ENCODE peak calls at places on chromosomes 1 and 21, in six cellular contexts. O is GM13977, Q is nephron progenitor cell, H is left cardiac atrium, M is bronchial epithelial cell, B is GM04504. X is an unnamed sample.

GRCh38 chr1:203173566-203173965 is 2.1 kb downstream of the MYBPH start:
- DNase-seq in O (peak), Q (no peak), H (no peak), M (no peak), B (no peak), X (no peak)

GRCh38 chr1:64584479-64584878 is 114.5 kb downstream of the CACHD1 start:
- DNase-seq in O (no peak), Q (no peak), H (no peak), M (peak), B (no peak), X (no peak)

GRCh38 chr21:45004481-45005263 is 64.8 kb downstream of the SLX9 start:
- DNase-seq in O (no peak), Q (no peak), H (peak), M (peak), B (no peak), X (no peak)

GRCh38 chr1:247352175-247352574 is 20.5 kb upstream of the ZNF496 start:
- DNase-seq in O (no peak), Q (no peak), H (no peak), M (no peak), B (no peak), X (no peak)

GRCh38 chr1:117651616-117652015 is 45.8 kb downstream of the TENT5C start:
- DNase-seq in O (no peak), Q (no peak), H (no peak), M (no peak), B (no peak), X (no peak)

GRCh38 chr1:17276568-17276967 is 27.7 kb downstream of the PADI3 start:
- DNase-seq in O (no peak), Q (no peak), H (no peak), M (peak), B (peak), X (peak)

GRCh38 chr1:71817028-71817427 is 465.3 kb downstream of the NEGR1 start:
- DNase-seq in O (no peak), Q (no peak), H (no peak), M (no peak), B (no peak), X (no peak)

GRCh38 chr1:21667348-21668231 is 1.6 kb downstream of the RAP1GAP start:
- DNase-seq in O (no peak), Q (no peak), H (no peak), M (no peak), B (no peak), X (no peak)

GRCh38 chr1:37399830-37400790 is 74.3 kb upstream of the ZC3H12A start:
- DNase-seq in O (no peak), Q (no peak), H (no peak), M (no peak), B (no peak), X (no peak)

GRCh38 chr1:182301467-182302198 is 90.0 kb downstream of the GLUL start:
- DNase-seq in O (no peak), Q (no peak), H (peak), M (peak), B (no peak), X (no peak)

GRCh38 chr21:31459457-31459856 is 115.4 kb upstream of the TIAM1 start:
- DNase-seq in O (no peak), Q (no peak), H (no peak), M (no peak), B (no peak), X (no peak)

GRCh38 chr1:64663654-64664053 is 81.2 kb upstream of the RAVER2 start:
- DNase-seq in O (peak), Q (peak), H (no peak), M (no peak), B (no peak), X (no peak)

GRCh38 chr1:189657715-189658114 is 819.9 kb downstream of the BRINP3 start:
- DNase-seq in O (no peak), Q (no peak), H (no peak), M (peak), B (no peak), X (no peak)

GRCh38 chr1:14822493-14822892 is 224.0 kb downstream of the KAZN start:
- DNase-seq in O (no peak), Q (no peak), H (no peak), M (no peak), B (no peak), X (no peak)

GRCh38 chr1:180176965-180177364 is 22.3 kb downstream of the QSOX1 start:
- DNase-seq in O (no peak), Q (no peak), H (no peak), M (no peak), B (no peak), X (no peak)

GRCh38 chr1:88780485-88780884 is 96.4 kb downstream of the PKN2 start:
- DNase-seq in O (no peak), Q (no peak), H (no peak), M (no peak), B (no peak), X (no peak)

GRCh38 chr1:178258521-178258920 is 164.6 kb downstream of the RASAL2 start:
- DNase-seq in O (no peak), Q (no peak), H (no peak), M (no peak), B (no peak), X (no peak)

GRCh38 chr1:31926252-31926651 is 11.9 kb downstream of the PTP4A2 start:
- DNase-seq in O (no peak), Q (no peak), H (no peak), M (no peak), B (no peak), X (no peak)

GRCh38 chr1:233114159-233114558 is 163.7 kb downstream of the NTPCR start:
- DNase-seq in O (no peak), Q (no peak), H (no peak), M (peak), B (no peak), X (no peak)

GRCh38 chr1:27957655-27958054 is 2.1 kb upstream of the XKR8 start:
- DNase-seq in O (no peak), Q (no peak), H (no peak), M (no peak), B (no peak), X (no peak)

GRCh38 chr1:52111492-52111891 is 30.4 kb upstream of the ZFYVE9 start:
- DNase-seq in O (no peak), Q (no peak), H (no peak), M (no peak), B (no peak), X (no peak)

X was measured in amniotic stem cell.